ENCODE peak calls at places on chromosomes 16 and 17, in five cellular contexts. A, N, Y, D and C are unnamed samples.

GRCh38 chr16:31200821-31201510 is 1.6 kb downstream of the PYCARD start:
- DNase-seq in N (peak), Y (no peak), A (no peak), D (no peak), C (peak)

GRCh38 chr17:77741109-77741508 is 217.4 kb upstream of the TNRC6C start:
- DNase-seq in N (peak), D (no peak), A (no peak), Y (no peak), C (no peak)

GRCh38 chr16:83979456-83979855 is 11.4 kb downstream of the NECAB2 start:
- DNase-seq in D (no peak), A (no peak), N (no peak), Y (no peak), C (no peak)

GRCh38 chr17:64178011-64178825 is 48.3 kb upstream of the ERN1 start:
- DNase-seq in Y (no peak), A (no peak), D (no peak), N (no peak), C (no peak)

GRCh38 chr16:69435977-69436729 is 11.7 kb downstream of the CYB5B start:
- DNase-seq in D (no peak), N (no peak), A (no peak), Y (no peak), C (no peak)

GRCh38 chr17:56979091-56979480 is 1.2 kb downstream of the SCPEP1 start:
- DNase-seq in N (no peak), A (no peak), Y (no peak), D (no peak), C (no peak)

GRCh38 chr17:56892333-56892732 is 21.5 kb downstream of the TRIM25 start:
- DNase-seq in Y (no peak), D (no peak), N (no peak), A (no peak), C (no peak)

GRCh38 chr17:142876-143784 is 5.8 kb downstream of the SCGB1C2 start:
- DNase-seq in N (no peak), D (no peak), Y (no peak), A (no peak), C (no peak)

GRCh38 chr17:18143044-18143936 is 34.7 kb downstream of the MYO15A start:
- DNase-seq in N (no peak), Y (no peak), D (no peak), A (no peak), C (no peak)

GRCh38 chr17:40038882-40039513 is 15.2 kb downstream of the MED24 start:
- DNase-seq in N (no peak), D (peak), Y (peak), A (peak), C (no peak)

GRCh38 chr16:54718376-54718775 is 212.3 kb upstream of the IRX5 start:
- DNase-seq in A (no peak), D (no peak), N (no peak), Y (no peak), C (no peak)

DNA sequence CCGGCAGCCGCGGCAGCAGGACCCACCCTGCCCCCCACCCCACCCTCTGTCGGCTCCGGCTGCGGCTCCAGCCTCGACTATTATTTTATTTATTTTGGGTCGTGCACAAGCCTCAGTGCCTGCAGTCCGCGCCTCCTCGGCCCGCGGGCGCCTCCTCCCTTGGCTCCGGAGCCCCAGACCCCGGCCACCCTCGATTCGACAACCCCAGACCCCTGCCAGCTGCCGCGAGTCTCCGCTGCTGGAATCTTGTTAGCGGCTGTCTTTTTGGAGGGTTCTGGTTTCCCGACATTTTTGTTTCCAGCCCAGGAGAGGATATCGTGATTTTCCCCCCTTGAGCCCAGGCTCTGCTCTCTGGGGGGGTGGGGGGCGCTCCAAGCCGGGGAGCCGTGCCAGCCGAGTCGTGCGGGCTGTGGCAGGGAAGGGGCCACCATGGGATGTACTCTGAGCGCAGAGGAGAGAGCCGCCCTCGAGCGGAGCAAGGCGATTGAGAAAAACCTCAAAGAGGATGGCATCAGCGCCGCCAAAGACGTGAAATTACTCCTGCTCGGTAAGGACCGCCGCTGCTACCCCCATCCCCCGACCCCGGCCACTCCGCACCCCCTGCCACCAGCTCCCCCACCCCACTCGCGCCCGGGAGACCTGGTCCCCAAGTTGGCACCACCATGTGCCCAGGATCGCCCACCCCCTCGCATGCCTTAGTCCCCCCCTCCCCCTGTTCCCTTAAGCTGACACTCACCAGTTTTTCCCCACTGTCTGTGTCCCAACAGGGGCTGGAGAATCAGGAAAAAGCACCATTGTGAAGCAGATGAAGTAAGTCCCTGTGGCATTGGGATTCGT is 736 bp downstream of the GNAO1 start:
- DNase-seq in D (no peak), A (peak), N (no peak), Y (no peak), C (no peak)
- H3K4me3 ChIP-seq in D (peak), A (peak), N (peak), Y (peak), C (peak)

GRCh38 chr17:5783851-5784250 is 199.5 kb upstream of the NLRP1 start:
- DNase-seq in N (no peak), A (no peak), Y (no peak), D (no peak), C (no peak)
- H3K4me3 ChIP-seq in N (no peak), A (no peak), Y (no peak), D (no peak), C (no peak)

GRCh38 chr16:1344499-1344898 is 7.2 kb downstream of the TSR3 start:
- DNase-seq in D (no peak), A (no peak), Y (no peak), N (no peak), C (no peak)

GRCh38 chr16:1340730-1341494 is 7.5 kb downstream of the BAIAP3 start:
- DNase-seq in D (no peak), N (no peak), A (peak), Y (no peak), C (no peak)

GRCh38 chr16:1341495-1342388 is 8.3 kb downstream of the BAIAP3 start:
- DNase-seq in A (no peak), N (no peak), D (no peak), Y (no peak), C (no peak)

GRCh38 chr16:1343428-1344242 is 8.0 kb downstream of the TSR3 start:
- DNase-seq in A (no peak), D (no peak), Y (no peak), N (no peak), C (no peak)

DNA sequence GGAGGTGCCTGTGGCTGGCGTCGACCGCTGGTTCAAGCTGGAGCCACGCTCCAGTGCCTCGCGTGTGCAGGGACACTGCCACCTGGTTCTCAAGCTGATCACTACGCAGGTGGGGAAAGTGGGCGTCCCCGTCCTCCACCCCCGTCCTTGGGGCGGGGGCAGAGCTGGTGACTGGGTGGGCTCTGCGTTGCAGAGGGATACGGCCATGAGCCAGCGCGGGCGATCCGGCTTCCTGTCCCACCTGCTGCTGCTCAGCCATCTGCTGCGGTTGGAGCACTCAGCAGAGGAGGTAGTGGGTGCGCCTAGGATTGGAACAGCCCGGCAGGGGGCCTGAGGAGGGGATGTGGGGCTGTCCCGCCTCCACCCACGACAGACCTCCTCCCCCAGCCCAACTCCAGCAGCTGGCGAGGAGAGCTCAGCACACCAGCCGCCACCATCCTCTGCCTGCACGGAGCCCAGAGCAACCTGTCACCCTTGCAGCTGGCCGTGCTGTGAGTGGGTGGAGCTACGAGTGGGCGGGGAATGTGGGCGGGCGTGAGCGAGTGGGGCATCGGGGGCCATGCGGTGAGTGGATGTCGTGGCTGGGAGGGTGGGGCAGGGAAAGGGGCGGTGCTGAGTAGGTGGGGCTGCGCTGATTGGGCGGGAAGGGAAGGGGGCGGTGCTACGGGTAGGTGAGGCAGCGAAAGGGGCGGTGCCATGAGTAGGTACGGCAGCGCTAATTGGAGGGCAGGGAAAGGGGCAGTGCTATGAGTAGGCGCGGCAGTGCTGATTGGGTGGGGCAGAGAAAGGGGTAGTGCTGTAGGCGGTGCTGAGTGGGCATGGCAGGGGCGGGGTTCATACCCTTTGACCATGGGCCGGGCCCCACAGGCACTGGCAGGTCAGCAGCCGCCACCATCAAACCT is 8.9 kb downstream of the TSR3 start:
- DNase-seq in D (peak), A (peak), N (peak), Y (no peak), C (peak)
- H3K4me3 ChIP-seq in D (peak), A (no peak), N (peak), Y (no peak), C (peak)

DNA sequence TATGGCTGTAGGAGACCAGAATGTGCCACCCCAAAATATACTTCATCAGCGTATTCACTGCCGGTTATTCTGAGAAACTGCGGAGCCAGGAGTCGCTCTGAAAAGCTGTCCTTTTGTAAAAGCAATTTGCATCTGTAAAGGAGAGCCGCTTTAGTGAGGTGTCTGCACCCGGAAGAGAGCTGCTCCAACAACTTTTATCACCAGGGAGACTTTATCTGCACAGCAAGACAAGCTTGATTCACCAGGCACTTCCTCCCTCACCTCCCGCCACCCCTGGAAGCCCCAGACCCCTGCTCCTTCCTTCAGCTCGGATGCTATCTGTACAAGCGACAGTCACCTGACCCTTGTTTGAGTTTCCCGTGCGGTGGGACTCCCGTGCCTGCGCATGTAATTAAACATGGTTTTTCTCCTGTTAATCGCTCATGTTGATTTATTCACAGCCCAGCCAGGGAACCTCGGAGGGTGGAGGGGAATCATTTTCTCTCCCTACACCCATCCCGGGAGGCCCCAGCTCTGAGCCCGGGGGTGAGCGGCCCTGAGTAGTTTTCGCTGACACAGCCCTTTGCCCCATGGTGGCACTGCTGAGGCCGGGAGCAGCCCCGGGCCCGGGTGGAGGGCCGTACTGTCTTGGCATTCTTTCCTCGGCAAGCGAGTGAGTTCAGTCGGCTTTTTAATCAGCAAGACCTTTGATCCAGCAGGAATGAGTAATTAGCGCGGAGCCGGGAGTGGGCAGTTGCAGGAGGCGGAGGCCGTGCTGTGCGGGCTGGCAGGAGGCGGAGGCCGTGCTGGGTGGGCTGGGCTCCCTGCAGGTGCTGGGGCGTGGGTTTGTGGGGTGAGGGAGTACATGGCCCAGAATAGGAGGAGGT is 222.7 kb upstream of the CIBAR2 start:
- DNase-seq in Y (no peak), A (no peak), D (no peak), N (no peak), C (no peak)
- H3K4me3 ChIP-seq in Y (no peak), A (no peak), D (no peak), N (peak), C (no peak)

GRCh38 chr17:78937561-78937960 is 12.4 kb upstream of the TIMP2 start:
- DNase-seq in A (no peak), Y (no peak), N (no peak), D (no peak), C (no peak)

GRCh38 chr17:78935419-78936323 is 10.5 kb upstream of the TIMP2 start:
- DNase-seq in A (peak), N (no peak), Y (peak), D (peak), C (no peak)

GRCh38 chr17:78933959-78934568 is 8.9 kb upstream of the TIMP2 start:
- DNase-seq in Y (peak), N (no peak), A (peak), D (peak), C (no peak)

GRCh38 chr17:78933025-78933958 is 8.1 kb upstream of the TIMP2 start:
- DNase-seq in Y (peak), D (peak), N (peak), A (peak), C (no peak)

GRCh38 chr17:78934681-78935418 is 9.7 kb upstream of the TIMP2 start:
- DNase-seq in Y (no peak), D (no peak), A (no peak), N (no peak), C (no peak)
- H3K4me3 ChIP-seq in Y (no peak), D (peak), A (no peak), N (no peak), C (no peak)

GRCh38 chr17:16255481-16255901 is 38.5 kb downstream of the PIGL start:
- DNase-seq in A (peak), N (no peak), D (no peak), Y (peak), C (no peak)
- H3K4me3 ChIP-seq in A (no peak), N (no peak), D (peak), Y (no peak), C (no peak)